ENCODE peak calls at places on chromosomes 4 and X, in nine cellular contexts. U, M, Y, E, A, R, V, L and C are unnamed samples.

GRCh38 chr4:85952982-85953650 is 406.7 kb downstream of the MAPK10 start:
- DNase-seq in Y (no peak), A (no peak), U (no peak), E (no peak), V (no peak), R (no peak), L (no peak), M (peak), C (no peak)

GRCh38 chr4:15004701-15005301 is 2.5 kb downstream of the CPEB2 start:
- DNase-seq in L (peak), Y (peak), U (peak), M (peak), A (peak), R (no peak), V (peak), E (peak), C (peak)

GRCh38 chr4:122045533-122045932 is 93.7 kb upstream of the TRPC3 start:
- DNase-seq in U (no peak), R (no peak), L (no peak), Y (peak), E (peak), V (no peak), M (no peak), A (peak), C (no peak)

GRCh38 chr4:139278956-139279722 is 886 bp downstream of the MGARP start:
- DNase-seq in U (peak), L (no peak), V (peak), E (no peak), Y (peak), R (no peak), A (peak), M (peak), C (no peak)

GRCh38 chrX:25158635-25159034 is 142.9 kb upstream of the ARX start:
- DNase-seq in L (no peak), M (no peak), E (no peak), Y (no peak), A (peak), U (no peak), R (no peak), V (no peak), C (no peak)

GRCh38 chr4:80197601-80198444 is 520 bp downstream of the PRDM8 start:
- DNase-seq in R (no peak), U (peak), L (no peak), E (no peak), A (no peak), V (no peak), M (peak), Y (peak), C (no peak)

GRCh38 chr4:176779421-176779820 is 13.3 kb downstream of the VEGFC start:
- DNase-seq in E (no peak), L (no peak), R (no peak), U (no peak), V (no peak), A (no peak), M (no peak), Y (no peak), C (no peak)

GRCh38 chr4:26762650-26763049 is 98.0 kb upstream of the STIM2 start:
- DNase-seq in A (no peak), L (no peak), E (peak), R (no peak), Y (no peak), V (no peak), U (no peak), M (no peak), C (no peak)

GRCh38 chrX:10828640-10829039 is 208.3 kb upstream of the MID1 start:
- DNase-seq in V (no peak), L (no peak), Y (no peak), U (no peak), R (no peak), A (no peak), M (no peak), E (peak), C (no peak)

GRCh38 chr4:159608434-159608833 is 505.6 kb downstream of the RAPGEF2 start:
- DNase-seq in A (peak), M (no peak), V (no peak), E (peak), L (no peak), U (peak), Y (no peak), R (no peak), C (no peak)

GRCh38 chr4:72387959-72388358 is 181.1 kb downstream of the ADAMTS3 start:
- DNase-seq in Y (no peak), V (no peak), M (no peak), U (no peak), L (peak), R (no peak), A (no peak), E (no peak), C (no peak)

GRCh38 chr4:101954975-101955678 is 164.6 kb downstream of the BANK1 start:
- DNase-seq in V (no peak), E (no peak), U (no peak), Y (no peak), A (peak), R (no peak), M (no peak), L (no peak), C (no peak)

GRCh38 chr4:168021666-168022065 is 70.7 kb upstream of the ANXA10 start:
- DNase-seq in L (no peak), V (no peak), Y (no peak), E (peak), U (no peak), R (no peak), M (no peak), A (peak), C (no peak)

GRCh38 chr4:76011700-76012387 is 4.5 kb upstream of the CXCL9 start:
- DNase-seq in U (peak), M (peak), L (no peak), Y (peak), E (peak), R (no peak), A (peak), V (no peak), C (peak)

GRCh38 chr4:183798921-183799307 is 106.2 kb upstream of the STOX2 start:
- DNase-seq in E (no peak), V (no peak), R (no peak), A (no peak), U (peak), Y (no peak), M (peak), L (no peak), C (no peak)

GRCh38 chr4:183797041-183797444 is 108.1 kb upstream of the STOX2 start:
- DNase-seq in E (no peak), U (peak), M (peak), R (peak), L (peak), Y (no peak), A (no peak), V (no peak), C (no peak)

GRCh38 chr4:183801460-183802168 is 103.5 kb upstream of the STOX2 start:
- DNase-seq in M (peak), A (no peak), L (no peak), Y (no peak), R (no peak), E (no peak), U (no peak), V (no peak), C (no peak)

GRCh38 chr4:183797445-183798248 is 107.5 kb upstream of the STOX2 start:
- DNase-seq in L (peak), A (peak), M (peak), R (peak), V (no peak), U (peak), E (no peak), Y (peak), C (no peak)

GRCh38 chr4:183798249-183798920 is 106.7 kb upstream of the STOX2 start:
- DNase-seq in V (no peak), R (no peak), L (no peak), Y (no peak), E (no peak), U (peak), A (no peak), M (peak), C (no peak)
- H3K27ac ChIP-seq in V (no peak), R (peak), L (peak), Y (no peak), E (no peak), U (no peak), A (no peak), M (no peak), C (peak)

GRCh38 chr4:88526221-88526815 is 2.7 kb upstream of the PYURF start:
- DNase-seq in U (no peak), M (peak), A (no peak), V (no peak), E (peak), Y (peak), R (no peak), L (no peak), C (no peak)
- TF ChIP-seq CTCF in U (peak), M (peak), A (peak), V (no peak), E (peak), Y (peak), R (peak), L (no peak), C (peak)

GRCh38 chr4:81512371-81512770 is 40.7 kb upstream of the RASGEF1B start:
- DNase-seq in V (no peak), R (no peak), M (no peak), L (no peak), E (no peak), U (no peak), A (no peak), Y (no peak), C (no peak)
- H3K27ac ChIP-seq in V (no peak), R (no peak), M (no peak), L (no peak), E (no peak), U (no peak), A (no peak), Y (no peak), C (no peak)

GRCh38 chr4:152957437-152958185 is 21.5 kb downstream of the FHDC1 start:
- DNase-seq in M (peak), L (peak), Y (no peak), U (no peak), A (no peak), R (no peak), E (no peak), V (no peak), C (peak)
- TF ChIP-seq CTCF in M (no peak), L (no peak), Y (no peak), U (no peak), A (no peak), R (no peak), E (no peak), V (no peak), C (no peak)